ENCODE peak calls at places on chromosome 2, in five cellular contexts. E is fibroblast of mammary gland, S is OCI-LY7, I is spleen, J is astrocyte of the spinal cord. M is an unnamed sample.
A peak's percentile ranks its signal among the peaks of the same experiment; 100 is the strongest.

GRCh38 chr2:223744580-223744979 is 92.8 kb downstream of the AP1S3 start:
- DNase-seq in S (no peak), I (no peak), E (no peak), J (peak; percentile 26), M (peak; percentile 91)

GRCh38 chr2:232887171-232887850 is 17.2 kb downstream of the SNORC start:
- DNase-seq in S (no peak), J (no peak), E (no peak), I (peak; percentile 45), M (peak; percentile 13)

GRCh38 chr2:55618025-55618648 is 715 bp upstream of the PPP4R3B start:
- DNase-seq in J (peak; percentile 30), S (peak; percentile 44), E (peak; percentile 15), I (no peak), M (peak; percentile 30)

GRCh38 chr2:64913357-64913869 is 75.8 kb upstream of the SLC1A4 start:
- DNase-seq in E (no peak), S (peak; percentile 81), I (no peak), J (no peak), M (no peak)

GRCh38 chr2:236046715-236047114 is 121.5 kb downstream of the GBX2 start:
- DNase-seq in E (no peak), S (no peak), J (no peak), I (no peak), M (no peak)

GRCh38 chr2:240644859-240645301 is 19.6 kb downstream of the GPR35 start:
- DNase-seq in J (no peak), S (no peak), I (no peak), E (no peak), M (no peak)

GRCh38 chr2:85355073-85355410 is 473 bp downstream of the ELMOD3 start:
- DNase-seq in J (no peak), I (peak; percentile 85), S (no peak), E (no peak), M (no peak)

GRCh38 chr2:56376699-56377665 is 193.2 kb downstream of the CCDC85A start:
- DNase-seq in I (no peak), S (no peak), J (peak; percentile 1), E (peak; percentile 35), M (peak; percentile 4)

GRCh38 chr2:237964194-237964577 is 2.6 kb upstream of the UBE2F start:
- DNase-seq in E (no peak), S (no peak), I (no peak), J (no peak), M (no peak)

GRCh38 chr2:176107731-176108181 is 676 bp downstream of the HOXD11 start:
- DNase-seq in I (no peak), E (no peak), J (no peak), S (no peak), M (no peak)

GRCh38 chr2:73830871-73831401 is 2.2 kb downstream of the STAMBP start:
- DNase-seq in J (peak; percentile 91), S (no peak), E (peak; percentile 97), I (no peak), M (peak; percentile 48)

GRCh38 chr2:60416221-60417008 is 137.0 kb downstream of the BCL11A start:
- DNase-seq in I (no peak), S (no peak), J (no peak), E (no peak), M (peak; percentile 10)

GRCh38 chr2:193690572-193690971 is 1495.8 kb upstream of the TMEFF2 start:
- DNase-seq in E (no peak), J (no peak), S (no peak), I (no peak), M (no peak)

GRCh38 chr2:14587119-14587518 is 45.4 kb upstream of the LRATD1 start:
- DNase-seq in J (peak; percentile 15), I (no peak), S (no peak), E (no peak), M (no peak)

GRCh38 chr2:31238906-31239841 is 5.2 kb downstream of the EHD3 start:
- DNase-seq in E (no peak), I (no peak), S (no peak), J (no peak), M (no peak)

GRCh38 chr2:38446972-38447561 is 70.0 kb upstream of the ATL2 start:
- DNase-seq in J (no peak), S (no peak), E (no peak), I (no peak), M (no peak)

GRCh38 chr2:219627105-219628100 is at the start of gene SLC4A3:
- DNase-seq in S (no peak), E (no peak), I (peak; percentile 73), J (no peak), M (peak; percentile 23)

GRCh38 chr2:39730685-39731302 is 48.3 kb downstream of the THUMPD2 start:
- DNase-seq in E (peak; percentile 42), S (peak; percentile 60), J (peak; percentile 35), I (no peak), M (peak; percentile 47)

GRCh38 chr2:157077753-157078152 is 179.8 kb upstream of the GALNT5 start:
- DNase-seq in S (no peak), I (no peak), J (no peak), E (no peak), M (no peak)

GRCh38 chr2:118031566-118031965 is 17.7 kb upstream of the CCDC93 start:
- DNase-seq in E (no peak), J (no peak), I (no peak), S (peak; percentile 58), M (no peak)

DNA sequence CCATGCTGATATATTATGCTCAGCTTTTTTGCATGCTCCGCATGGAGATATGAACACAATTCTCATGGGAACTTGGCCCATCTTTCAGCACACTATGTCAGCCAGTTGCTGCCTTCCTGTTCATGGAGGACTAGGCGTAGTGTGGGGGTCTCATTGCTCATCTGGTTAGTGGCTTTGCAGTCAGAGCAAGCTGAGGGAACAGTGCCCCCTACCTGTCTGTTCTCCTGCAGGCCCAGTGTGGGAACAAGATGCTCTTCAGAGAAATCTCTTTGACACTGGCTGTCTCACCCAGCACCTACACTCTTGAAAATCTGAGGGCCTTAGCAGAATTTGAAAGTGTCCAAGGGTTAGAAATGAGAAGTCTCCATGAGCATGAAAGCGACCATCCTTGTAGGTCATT is 47.1 kb downstream of the SPTBN1 start:
- DNase-seq in S (peak; percentile 75), I (no peak), J (no peak), E (peak; percentile 51), M (peak; percentile 45)
- TF ChIP-seq CTCF in S (peak; percentile 93), I (no peak), J (peak; percentile 58), E (peak; percentile 68), M (peak; percentile 67)

DNA sequence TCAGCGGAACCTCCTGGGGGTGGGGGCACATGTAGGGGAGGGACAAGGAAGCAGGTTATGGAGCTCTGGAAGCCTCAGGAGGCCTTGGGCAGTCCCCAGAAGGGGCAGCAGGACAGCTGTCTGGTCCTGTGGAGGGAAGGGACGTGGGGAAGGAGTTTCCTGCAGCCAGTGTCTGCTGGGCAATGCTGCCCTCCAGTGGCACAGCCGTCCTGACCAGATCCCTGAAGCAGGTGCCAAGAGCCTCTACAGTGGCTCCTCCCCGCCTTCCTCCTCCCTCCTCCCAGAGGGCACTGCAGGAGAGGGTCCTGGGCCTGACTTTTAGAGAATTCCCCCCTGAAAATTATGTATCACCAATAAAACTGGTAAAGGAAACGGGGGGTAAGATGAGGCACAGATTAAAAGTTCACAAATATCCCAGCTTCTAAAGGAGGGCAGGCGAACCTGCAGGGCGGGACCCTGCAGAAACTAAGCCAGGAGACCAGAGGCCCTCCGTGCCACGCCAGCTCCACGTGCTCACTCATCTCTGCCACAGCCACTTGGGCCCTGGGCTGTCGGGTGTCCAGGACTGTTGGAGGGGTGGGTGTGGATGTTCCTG is 258.5 kb downstream of the TWIST2 start:
- DNase-seq in S (peak; percentile 7), E (peak; percentile 65), I (no peak), J (peak; percentile 48), M (peak; percentile 45)
- TF ChIP-seq CTCF in S (peak; percentile 36), E (peak; percentile 68), I (no peak), J (peak; percentile 72), M (peak; percentile 54)

DNA sequence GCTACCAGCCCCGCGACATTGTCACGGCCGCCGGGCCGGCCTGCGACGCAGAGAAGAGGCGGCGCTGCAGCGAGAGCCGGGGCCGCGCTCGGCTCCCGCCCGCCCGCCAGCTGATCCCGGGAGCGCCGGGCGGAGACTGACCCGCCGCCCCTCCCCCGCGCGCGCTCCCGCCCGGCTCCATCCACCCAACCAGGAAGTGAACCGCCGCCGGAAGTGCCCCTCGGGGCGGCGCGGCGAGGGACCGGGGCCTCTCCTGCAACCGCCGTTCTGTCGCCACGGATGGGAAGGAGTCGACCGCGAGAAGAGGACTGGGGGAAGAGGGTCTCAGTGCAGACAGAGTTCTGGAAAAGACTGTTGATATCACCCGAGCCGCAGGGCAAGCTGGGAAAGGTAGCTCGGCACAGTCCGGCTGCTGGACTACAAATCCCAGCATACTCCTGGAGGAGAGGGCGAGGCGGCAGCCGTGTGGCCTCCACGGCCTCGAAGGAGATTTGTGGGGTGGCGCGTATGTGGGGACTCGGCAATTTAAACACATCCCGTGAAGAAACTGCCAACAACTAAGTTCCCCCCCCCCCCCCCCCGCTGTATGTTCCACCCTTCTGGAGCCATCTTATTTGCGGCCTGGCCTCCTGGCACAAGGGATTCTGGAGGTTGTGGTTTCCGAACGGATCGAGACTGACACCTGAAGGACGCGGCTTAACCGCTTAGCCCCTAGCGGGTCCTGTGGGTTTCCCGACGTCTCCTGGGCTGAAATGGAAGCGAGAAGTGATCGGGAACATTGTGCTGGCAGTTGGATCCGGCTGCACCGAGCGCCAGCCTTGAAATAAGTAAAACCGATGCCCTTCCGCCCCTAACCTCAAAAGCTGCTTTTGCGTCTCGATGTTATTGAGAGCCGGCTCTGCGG is at the start of gene AAK1:
- DNase-seq in E (peak; percentile 85), S (peak; percentile 86), I (peak; percentile 97), J (peak; percentile 91), M (peak; percentile 85)
- TF ChIP-seq CTCF in E (no peak), S (no peak), I (no peak), J (no peak), M (no peak)

DNA sequence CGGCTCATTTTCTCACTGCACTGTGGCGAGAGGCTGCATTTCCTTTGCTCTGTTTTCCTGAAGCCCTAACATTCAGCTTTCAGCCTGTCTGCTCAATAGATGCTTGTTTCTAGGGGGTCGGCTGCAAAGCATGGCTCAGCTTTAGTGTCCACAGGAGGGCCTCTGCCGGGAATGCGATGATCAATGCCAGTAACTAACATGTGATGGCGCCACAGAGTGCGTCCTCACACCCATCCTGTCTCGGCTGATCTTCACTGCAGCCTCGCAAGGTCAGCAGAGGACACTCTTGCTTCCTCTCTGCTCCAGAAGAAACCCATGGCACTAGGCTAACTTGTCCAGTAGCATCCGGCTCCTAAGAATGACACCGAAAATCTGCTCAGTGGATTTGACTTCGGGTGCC is 156.4 kb upstream of the PXDN start:
- DNase-seq in E (no peak), J (no peak), S (no peak), I (no peak), M (no peak)
- TF ChIP-seq CTCF in E (no peak), J (peak; percentile 11), S (no peak), I (no peak), M (no peak)

GRCh38 chr2:15797231-15797945 is 143.0 kb upstream of the MYCN start:
- DNase-seq in E (no peak), J (no peak), I (peak; percentile 59), S (peak; percentile 6), M (no peak)
- TF ChIP-seq CTCF in E (no peak), J (no peak), I (no peak), S (peak; percentile 34), M (no peak)

GRCh38 chr2:20618468-20618885 is 32.4 kb downstream of the HS1BP3 start:
- DNase-seq in E (no peak), I (no peak), J (no peak), S (no peak), M (peak; percentile 74)

GRCh38 chr2:20616341-20616871 is 34.5 kb downstream of the HS1BP3 start:
- DNase-seq in S (no peak), J (no peak), E (no peak), I (peak; percentile 53), M (no peak)

GRCh38 chr2:20617081-20617575 is 33.8 kb downstream of the HS1BP3 start:
- DNase-seq in J (no peak), S (no peak), E (peak; percentile 62), I (peak; percentile 79), M (peak; percentile 86)

GRCh38 chr2:20618886-20619521 is 31.9 kb downstream of the HS1BP3 start:
- DNase-seq in S (no peak), E (no peak), I (peak; percentile 73), J (no peak), M (no peak)

GRCh38 chr2:20617892-20618467 is 32.9 kb downstream of the HS1BP3 start:
- DNase-seq in I (peak; percentile 90), S (no peak), J (peak; percentile 99), E (peak; percentile 100), M (peak; percentile 100)
- TF ChIP-seq CTCF in I (peak; percentile 47), S (no peak), J (peak; percentile 54), E (peak; percentile 40), M (peak; percentile 64)